ENCODE peak calls at places on chromosomes 7 and 10, in eight cellular contexts. D is AG10803; S is aorta; X is stimulated activated naive CD4-positive, alpha-beta T cell; F is RPMI8226; O is frontal cortex; M is lung; K is transverse colon. Q is an unnamed sample.

GRCh38 chr7:76515999-76516443 is 5.7 kb downstream of the UPK3B start:
- DNase-seq in O (peak; percentile 59), F (peak; percentile 63), D (peak; percentile 35), M (no peak), S (no peak), X (peak; percentile 51), K (peak; percentile 48), Q (peak; percentile 55)

GRCh38 chr10:24920907-24921881 is 31.2 kb downstream of the PRTFDC1 start:
- DNase-seq in O (no peak), S (peak; percentile 81), K (peak; percentile 45), D (peak; percentile 94), X (no peak), M (peak; percentile 39), F (no peak), Q (no peak)

GRCh38 chr10:116974442-116975005 is 30.5 kb downstream of the SHTN1 start:
- DNase-seq in X (no peak), M (no peak), O (no peak), K (no peak), S (no peak), F (no peak), D (peak; percentile 72), Q (no peak)

GRCh38 chr7:41910916-41911315 is 208.0 kb upstream of the INHBA start:
- DNase-seq in M (no peak), D (peak; percentile 81), X (no peak), K (no peak), O (no peak), F (no peak), S (no peak), Q (no peak)

GRCh38 chr10:133401981-133402725 is 8.2 kb downstream of the MTG1 start:
- DNase-seq in M (no peak), S (peak; percentile 53), F (no peak), X (no peak), K (no peak), D (no peak), O (no peak), Q (peak; percentile 15)

GRCh38 chr7:98149293-98149692 is 42.6 kb downstream of the LMTK2 start:
- DNase-seq in M (no peak), K (peak; percentile 46), O (no peak), D (no peak), X (no peak), F (no peak), S (no peak), Q (no peak)

GRCh38 chr7:138354066-138354465 is 106.0 kb upstream of the TRIM24 start:
- DNase-seq in K (no peak), D (no peak), M (no peak), X (no peak), O (no peak), F (no peak), S (no peak), Q (no peak)

GRCh38 chr10:62805139-62806092 is 896 bp downstream of the ADO start:
- DNase-seq in D (peak; percentile 56), F (peak; percentile 14), O (peak; percentile 25), X (no peak), S (peak; percentile 81), K (peak; percentile 56), M (peak; percentile 30), Q (no peak)

GRCh38 chr7:29196191-29196590 is 1.6 kb downstream of the CHN2 start:
- DNase-seq in D (no peak), O (no peak), K (no peak), S (no peak), M (no peak), F (peak; percentile 87), X (no peak), Q (no peak)

GRCh38 chr7:128919881-128920789 is 9.6 kb upstream of the KCP start:
- DNase-seq in D (no peak), X (no peak), F (no peak), M (no peak), S (no peak), O (no peak), K (no peak), Q (no peak)

GRCh38 chr10:92750788-92751533 is 61.2 kb downstream of the HHEX start:
- DNase-seq in S (no peak), K (no peak), M (no peak), F (no peak), O (no peak), X (no peak), D (peak; percentile 54), Q (no peak)

GRCh38 chr7:156607332-156608175 is 33.0 kb upstream of the RNF32 start:
- DNase-seq in S (no peak), D (no peak), O (no peak), K (no peak), X (no peak), F (no peak), M (no peak), Q (no peak)